ENCODE peak calls at places on chromosomes 4 and X, in five cellular contexts. One of them, this sample, is unnamed.

GRCh38 chr4:57151481-57151880 is 41.3 kb upstream of the IGFBP7 start:
- DNase-seq in tibial nerve: no peak
- DNase-seq in 8988T: no peak
- DNase-seq in ovary: no peak
- DNase-seq in fibroblast of pulmonary artery: peak
- DNase-seq in this sample: no peak

GRCh38 chr4:41160010-41160789 is 54.1 kb downstream of the APBB2 start:
- DNase-seq in 8988T: peak
- DNase-seq in tibial nerve: no peak
- DNase-seq in fibroblast of pulmonary artery: peak
- DNase-seq in ovary: no peak
- DNase-seq in this sample: peak

GRCh38 chr4:5232549-5232948 is 181.3 kb downstream of the STK32B start:
- DNase-seq in ovary: no peak
- DNase-seq in fibroblast of pulmonary artery: no peak
- DNase-seq in 8988T: no peak
- DNase-seq in tibial nerve: no peak
- DNase-seq in this sample: no peak

GRCh38 chr4:138646383-138646782 is 369.2 kb upstream of the NOCT start:
- DNase-seq in fibroblast of pulmonary artery: no peak
- DNase-seq in 8988T: no peak
- DNase-seq in tibial nerve: no peak
- DNase-seq in ovary: no peak
- DNase-seq in this sample: no peak

GRCh38 chrX:130120321-130120731 is 10.0 kb upstream of the ELF4 start:
- DNase-seq in ovary: no peak
- DNase-seq in 8988T: no peak
- DNase-seq in fibroblast of pulmonary artery: no peak
- DNase-seq in tibial nerve: no peak
- DNase-seq in this sample: peak

GRCh38 chr4:76546282-76547166 is 111.5 kb downstream of the SHROOM3 start:
- DNase-seq in fibroblast of pulmonary artery: peak
- DNase-seq in tibial nerve: no peak
- DNase-seq in 8988T: no peak
- DNase-seq in ovary: no peak
- DNase-seq in this sample: peak

GRCh38 chrX:30663317-30663716 is 10.1 kb downstream of the GK start:
- DNase-seq in fibroblast of pulmonary artery: no peak
- DNase-seq in tibial nerve: no peak
- DNase-seq in ovary: no peak
- DNase-seq in 8988T: no peak
- DNase-seq in this sample: no peak

GRCh38 chr4:170111546-170111945 is 21.8 kb upstream of the AADAT start:
- DNase-seq in fibroblast of pulmonary artery: no peak
- DNase-seq in ovary: no peak
- DNase-seq in tibial nerve: no peak
- DNase-seq in 8988T: no peak
- DNase-seq in this sample: no peak

GRCh38 chr4:106816501-106816900 is 219.6 kb downstream of the DKK2 start:
- DNase-seq in 8988T: no peak
- DNase-seq in fibroblast of pulmonary artery: peak
- DNase-seq in tibial nerve: no peak
- DNase-seq in ovary: no peak
- DNase-seq in this sample: no peak

GRCh38 chr4:21768349-21769310 is 179.9 kb downstream of the KCNIP4 start:
- DNase-seq in ovary: no peak
- DNase-seq in 8988T: no peak
- DNase-seq in tibial nerve: no peak
- DNase-seq in fibroblast of pulmonary artery: peak
- DNase-seq in this sample: peak

GRCh38 chr4:140756292-140757219 is at the start of gene TBC1D9:
- DNase-seq in tibial nerve: peak
- DNase-seq in 8988T: peak
- DNase-seq in fibroblast of pulmonary artery: peak
- DNase-seq in ovary: peak
- DNase-seq in this sample: peak

GRCh38 chrX:70878925-70879324 is 29.6 kb downstream of the TEX11 start:
- DNase-seq in tibial nerve: no peak
- DNase-seq in ovary: no peak
- DNase-seq in fibroblast of pulmonary artery: no peak
- DNase-seq in 8988T: no peak
- DNase-seq in this sample: no peak

GRCh38 chr4:164648151-164648848 is 105.6 kb upstream of the SMIM31 start:
- DNase-seq in ovary: no peak
- DNase-seq in tibial nerve: no peak
- DNase-seq in fibroblast of pulmonary artery: peak
- DNase-seq in 8988T: no peak
- DNase-seq in this sample: no peak

GRCh38 chr4:108072300-108072699 is 82.6 kb downstream of the HADH start:
- DNase-seq in fibroblast of pulmonary artery: no peak
- DNase-seq in tibial nerve: no peak
- DNase-seq in 8988T: no peak
- DNase-seq in ovary: no peak
- DNase-seq in this sample: no peak

GRCh38 chr4:108850407-108850709 is 87.5 kb upstream of the ETNPPL start:
- DNase-seq in fibroblast of pulmonary artery: no peak
- DNase-seq in tibial nerve: no peak
- DNase-seq in 8988T: no peak
- DNase-seq in ovary: no peak
- DNase-seq in this sample: no peak

GRCh38 chr4:168408620-168409019 is 71.7 kb downstream of the DDX60L start:
- DNase-seq in fibroblast of pulmonary artery: peak
- DNase-seq in tibial nerve: peak
- DNase-seq in ovary: peak
- DNase-seq in 8988T: no peak
- DNase-seq in this sample: peak

GRCh38 chrX:118974908-118975671 is 672 bp downstream of the LONRF3 start:
- DNase-seq in ovary: peak
- DNase-seq in fibroblast of pulmonary artery: peak
- DNase-seq in 8988T: peak
- DNase-seq in tibial nerve: no peak
- DNase-seq in this sample: peak

GRCh38 chr4:57426779-57427395 is 316.7 kb upstream of the IGFBP7 start:
- DNase-seq in ovary: peak
- DNase-seq in 8988T: no peak
- DNase-seq in fibroblast of pulmonary artery: peak
- DNase-seq in tibial nerve: peak
- DNase-seq in this sample: peak